ENCODE peak calls at places on chromosome 9, in five cellular contexts. D is fibroblast of the aortic adventitia; U is H9; A is stimulated activated CD8-positive, alpha-beta memory T cell treated with anti-CD3 and anti-CD28 coated beads, Interleukin-2, amount 100 ng/mL, for 48 hours; G is activated naive CD4-positive, alpha-beta T cell treated with anti-CD3 and anti-CD28 coated beads for 36 hours. P is an unnamed sample.

GRCh38 chr9:112194969-112195431 is 19.9 kb upstream of the SUSD1 start:
- DNase-seq in D (peak), U (no peak), A (no peak), G (no peak), P (no peak)

GRCh38 chr9:2655411-2655901 is 33.9 kb downstream of the VLDLR start:
- DNase-seq in D (peak), U (no peak), A (no peak), G (peak), P (no peak)

GRCh38 chr9:35790385-35791291 is 753 bp upstream of the NPR2 start:
- DNase-seq in D (peak), U (peak), A (peak), G (peak), P (peak)

GRCh38 chr9:108469654-108470053 is 386.1 kb downstream of the ACTL7B start:
- DNase-seq in D (peak), U (no peak), A (no peak), G (no peak), P (no peak)

GRCh38 chr9:21104787-21105186 is 27.0 kb upstream of the IFNB1 start:
- DNase-seq in D (no peak), U (no peak), A (no peak), G (no peak), P (no peak)

GRCh38 chr9:91904541-91905236 is 45.3 kb downstream of the ROR2 start:
- DNase-seq in D (no peak), U (no peak), A (no peak), G (no peak), P (no peak)

GRCh38 chr9:129071526-129072131 is 9.3 kb upstream of the DOLPP1 start:
- DNase-seq in D (no peak), U (peak), A (no peak), G (peak), P (no peak)

GRCh38 chr9:84592918-84593317 is 76.6 kb upstream of the NTRK2 start:
- DNase-seq in D (no peak), U (no peak), A (no peak), G (no peak), P (no peak)

GRCh38 chr9:135926402-135927194 is 19.3 kb upstream of the CAMSAP1 start:
- DNase-seq in D (peak), U (no peak), A (peak), G (peak), P (peak)

GRCh38 chr9:107693620-107694326 is 204.2 kb upstream of the KLF4 start:
- DNase-seq in D (peak), U (no peak), A (no peak), G (no peak), P (no peak)

GRCh38 chr9:120538339-120538738 is 41.6 kb downstream of the CDK5RAP2 start:
- DNase-seq in D (peak), U (no peak), A (no peak), G (no peak), P (no peak)

GRCh38 chr9:97983524-97984187 is 515 bp downstream of the ANP32B start:
- DNase-seq in D (peak), U (peak), A (peak), G (peak), P (no peak)

GRCh38 chr9:77854916-77855314 is 176.7 kb downstream of the GNAQ start:
- DNase-seq in D (no peak), U (no peak), A (no peak), G (no peak), P (no peak)

GRCh38 chr9:124079176-124079925 is 67.8 kb downstream of the LHX2 start:
- DNase-seq in D (no peak), U (no peak), A (no peak), G (no peak), P (no peak)

GRCh38 chr9:18422296-18423036 is 51.5 kb upstream of the ADAMTSL1 start:
- DNase-seq in D (no peak), U (no peak), A (no peak), G (no peak), P (no peak)

GRCh38 chr9:114629563-114630090 is 18.5 kb downstream of the TMEM268 start:
- DNase-seq in D (no peak), U (no peak), A (no peak), G (no peak), P (no peak)

GRCh38 chr9:114130141-114130540 is 25.2 kb upstream of the COL27A1 start:
- DNase-seq in D (no peak), U (no peak), A (no peak), G (no peak), P (no peak)

GRCh38 chr9:21812945-21813568 is 10.6 kb downstream of the MTAP start:
- DNase-seq in D (peak), U (peak), A (peak), G (peak), P (peak)

GRCh38 chr9:74773886-74774479 is 113.7 kb downstream of the TRPM6 start:
- DNase-seq in D (peak), U (peak), A (peak), G (peak), P (peak)

GRCh38 chr9:133991211-133991921 is 758 bp downstream of the VAV2 start:
- DNase-seq in D (no peak), U (no peak), A (no peak), G (no peak), P (no peak)

GRCh38 chr9:6833518-6834192 is 75.9 kb downstream of the KDM4C start:
- DNase-seq in D (peak), U (no peak), A (no peak), G (no peak), P (no peak)

GRCh38 chr9:120915854-120916495 is 10.6 kb downstream of the TRAF1 start:
- DNase-seq in D (no peak), U (no peak), A (no peak), G (peak), P (no peak)

GRCh38 chr9:100217536-100217935 is 118.5 kb downstream of the INVS start:
- DNase-seq in D (no peak), U (no peak), A (no peak), G (no peak), P (no peak)

GRCh38 chr9:71646131-71646530 is 122.2 kb downstream of the CEMIP2 start:
- DNase-seq in D (no peak), U (no peak), A (no peak), G (no peak), P (no peak)

GRCh38 chr9:4339357-4339756 is 39.5 kb upstream of the GLIS3 start:
- DNase-seq in D (peak), U (peak), A (peak), G (peak), P (peak)

GRCh38 chr9:26331223-26331622 is 561.4 kb downstream of the CAAP1 start:
- DNase-seq in D (no peak), U (no peak), A (no peak), G (no peak), P (no peak)

GRCh38 chr9:130029223-130029583 is 13.8 kb downstream of the FNBP1 start:
- DNase-seq in D (no peak), U (no peak), A (no peak), G (peak), P (no peak)

GRCh38 chr9:125591245-125591644 is 115.8 kb downstream of the MAPKAP1 start:
- DNase-seq in D (no peak), U (no peak), A (no peak), G (no peak), P (no peak)

GRCh38 chr9:86005253-86005775 is 64.4 kb downstream of the NAA35 start:
- DNase-seq in D (no peak), U (no peak), A (no peak), G (no peak), P (no peak)

P was measured in lower leg skin.